ENCODE peak calls at places on chromosomes 11 and 22, in nine cellular contexts. One of them, this sample, is unnamed.

GRCh38 chr22:43174941-43175531 is 11.9 kb downstream of the TTLL12 start:
- DNase-seq in CD8-positive, alpha-beta memory T cell: no peak
- DNase-seq in right atrium auricular region: no peak
- DNase-seq in adrenal gland: no peak
- DNase-seq in mesendoderm: no peak
- DNase-seq in GM23248: no peak
- DNase-seq in heart right ventricle: no peak
- DNase-seq in Peyer's patch: no peak
- DNase-seq in body of pancreas: no peak
- DNase-seq in this sample: no peak

GRCh38 chr11:563812-564578 is 3.2 kb downstream of the RASSF7 start:
- DNase-seq in CD8-positive, alpha-beta memory T cell: no peak
- DNase-seq in right atrium auricular region: no peak
- DNase-seq in adrenal gland: no peak
- DNase-seq in mesendoderm: no peak
- DNase-seq in GM23248: no peak
- DNase-seq in heart right ventricle: no peak
- DNase-seq in Peyer's patch: no peak
- DNase-seq in body of pancreas: no peak
- DNase-seq in this sample: no peak

GRCh38 chr11:71425851-71426250 is 22.3 kb downstream of the DHCR7 start:
- DNase-seq in CD8-positive, alpha-beta memory T cell: no peak
- DNase-seq in right atrium auricular region: no peak
- DNase-seq in adrenal gland: no peak
- DNase-seq in mesendoderm: no peak
- DNase-seq in GM23248: peak; percentile 14
- DNase-seq in heart right ventricle: no peak
- DNase-seq in Peyer's patch: no peak
- DNase-seq in body of pancreas: no peak
- DNase-seq in this sample: no peak

GRCh38 chr22:44172370-44173108 is 8.2 kb upstream of the PARVG start:
- DNase-seq in CD8-positive, alpha-beta memory T cell: no peak
- DNase-seq in right atrium auricular region: peak; percentile 83
- DNase-seq in adrenal gland: peak; percentile 69
- DNase-seq in mesendoderm: no peak
- DNase-seq in GM23248: peak; percentile 71
- DNase-seq in heart right ventricle: peak; percentile 42
- DNase-seq in Peyer's patch: peak; percentile 81
- DNase-seq in body of pancreas: peak; percentile 34
- DNase-seq in this sample: no peak

GRCh38 chr22:44261861-44262595 is 50.7 kb downstream of the SHISAL1 start:
- DNase-seq in CD8-positive, alpha-beta memory T cell: no peak
- DNase-seq in right atrium auricular region: no peak
- DNase-seq in adrenal gland: peak; percentile 23
- DNase-seq in mesendoderm: no peak
- DNase-seq in GM23248: no peak
- DNase-seq in heart right ventricle: peak; percentile 33
- DNase-seq in Peyer's patch: peak; percentile 32
- DNase-seq in body of pancreas: no peak
- DNase-seq in this sample: no peak

GRCh38 chr22:49395617-49396016 is 432.1 kb downstream of the BRD1 start:
- DNase-seq in CD8-positive, alpha-beta memory T cell: no peak
- DNase-seq in right atrium auricular region: peak; percentile 34
- DNase-seq in adrenal gland: no peak
- DNase-seq in mesendoderm: no peak
- DNase-seq in GM23248: no peak
- DNase-seq in heart right ventricle: no peak
- DNase-seq in Peyer's patch: no peak
- DNase-seq in body of pancreas: no peak
- DNase-seq in this sample: no peak

GRCh38 chr22:47512617-47513016 is 750.2 kb downstream of the TBC1D22A start:
- DNase-seq in CD8-positive, alpha-beta memory T cell: no peak
- DNase-seq in right atrium auricular region: no peak
- DNase-seq in adrenal gland: no peak
- DNase-seq in mesendoderm: no peak
- DNase-seq in GM23248: no peak
- DNase-seq in heart right ventricle: no peak
- DNase-seq in Peyer's patch: no peak
- DNase-seq in body of pancreas: no peak
- DNase-seq in this sample: no peak

GRCh38 chr11:85602551-85603218 is 24.5 kb downstream of the DLG2 start:
- DNase-seq in CD8-positive, alpha-beta memory T cell: no peak
- DNase-seq in right atrium auricular region: no peak
- DNase-seq in adrenal gland: no peak
- DNase-seq in mesendoderm: no peak
- DNase-seq in GM23248: peak; percentile 7
- DNase-seq in heart right ventricle: no peak
- DNase-seq in Peyer's patch: no peak
- DNase-seq in body of pancreas: no peak
- DNase-seq in this sample: no peak

GRCh38 chr11:47905358-47906059 is 57.4 kb upstream of the NUP160 start:
- DNase-seq in CD8-positive, alpha-beta memory T cell: no peak
- DNase-seq in right atrium auricular region: no peak
- DNase-seq in adrenal gland: no peak
- DNase-seq in mesendoderm: no peak
- DNase-seq in GM23248: no peak
- DNase-seq in heart right ventricle: no peak
- DNase-seq in Peyer's patch: no peak
- DNase-seq in body of pancreas: no peak
- DNase-seq in this sample: no peak

GRCh38 chr11:119885861-119886567 is 157.0 kb upstream of the NECTIN1 start:
- DNase-seq in CD8-positive, alpha-beta memory T cell: no peak
- DNase-seq in right atrium auricular region: no peak
- DNase-seq in adrenal gland: no peak
- DNase-seq in mesendoderm: no peak
- DNase-seq in GM23248: no peak
- DNase-seq in heart right ventricle: no peak
- DNase-seq in Peyer's patch: peak; percentile 63
- DNase-seq in body of pancreas: no peak
- DNase-seq in this sample: no peak

GRCh38 chr22:35622132-35622913 is 5.2 kb upstream of the MB start:
- DNase-seq in CD8-positive, alpha-beta memory T cell: no peak
- DNase-seq in right atrium auricular region: no peak
- DNase-seq in adrenal gland: peak; percentile 43
- DNase-seq in mesendoderm: peak; percentile 58
- DNase-seq in GM23248: no peak
- DNase-seq in heart right ventricle: peak; percentile 74
- DNase-seq in Peyer's patch: peak; percentile 71
- DNase-seq in body of pancreas: peak; percentile 56
- DNase-seq in this sample: no peak

GRCh38 chr11:12163181-12163841 is 52.9 kb downstream of the MICAL2 start:
- DNase-seq in CD8-positive, alpha-beta memory T cell: no peak
- DNase-seq in right atrium auricular region: peak; percentile 70
- DNase-seq in adrenal gland: no peak
- DNase-seq in mesendoderm: peak; percentile 63
- DNase-seq in GM23248: peak; percentile 65
- DNase-seq in heart right ventricle: peak; percentile 58
- DNase-seq in Peyer's patch: peak; percentile 78
- DNase-seq in body of pancreas: no peak
- DNase-seq in this sample: peak; percentile 23

DNA sequence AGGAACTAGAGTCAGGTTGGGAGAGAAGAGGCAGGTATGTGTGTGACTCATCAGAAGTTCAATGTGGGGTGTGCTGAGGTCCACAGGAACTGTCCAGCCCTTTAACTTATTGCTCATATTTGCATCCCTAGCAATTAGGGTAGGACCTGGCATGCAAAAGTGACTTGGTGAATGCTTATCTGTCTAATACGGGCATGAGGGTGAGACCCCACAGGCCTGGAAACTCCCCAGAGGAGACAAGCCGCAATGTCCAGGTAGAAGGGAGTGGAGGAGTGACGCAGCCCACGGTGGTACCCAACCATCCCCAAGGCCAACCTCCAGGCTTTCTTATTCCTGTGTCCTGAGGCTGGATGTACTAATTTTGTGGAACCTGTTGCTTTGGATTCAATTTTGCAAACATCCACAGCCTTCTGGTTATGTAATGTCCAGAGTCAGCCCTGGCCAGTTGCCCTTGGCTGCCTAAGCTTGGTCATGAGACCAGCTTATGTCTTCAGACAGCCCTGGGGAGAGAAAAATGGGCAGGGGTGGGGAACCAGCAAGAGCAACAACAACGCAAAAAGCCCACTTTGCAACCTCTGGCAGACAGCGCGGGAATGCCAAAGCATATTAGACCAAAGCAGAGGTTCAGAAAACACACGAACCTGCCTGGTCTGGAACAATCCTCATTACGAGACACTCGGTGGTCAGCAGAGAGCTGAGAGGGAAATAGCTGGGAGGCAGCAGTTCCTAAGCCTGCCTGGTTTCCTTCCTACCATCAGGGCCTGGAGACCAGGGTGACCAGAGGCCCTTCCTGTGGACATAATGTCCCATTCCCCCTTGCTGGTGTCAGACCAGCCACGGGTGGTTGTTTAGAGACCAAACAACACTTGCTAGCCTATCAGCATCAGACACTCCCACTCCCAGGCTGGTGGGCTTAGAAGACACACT is 49.3 kb downstream of the TIMP3 start:
- DNase-seq in CD8-positive, alpha-beta memory T cell: no peak
- DNase-seq in right atrium auricular region: peak; percentile 92
- DNase-seq in adrenal gland: peak; percentile 88
- DNase-seq in mesendoderm: no peak
- DNase-seq in GM23248: peak; percentile 72
- DNase-seq in heart right ventricle: peak; percentile 80
- DNase-seq in Peyer's patch: peak; percentile 77
- DNase-seq in body of pancreas: peak; percentile 44
- DNase-seq in this sample: no peak
- H3K4me1 ChIP-seq in CD8-positive, alpha-beta memory T cell: no peaks in the 10 kb centered on the region
- H3K4me1 ChIP-seq in right atrium auricular region: peaks cover 100% of the 10 kb centered on the region
- H3K4me1 ChIP-seq in adrenal gland: peaks cover 83% of the 10 kb centered on the region
- H3K4me1 ChIP-seq in mesendoderm: no peaks in the 10 kb centered on the region
- H3K4me1 ChIP-seq in GM23248: peaks cover 29% of the 10 kb centered on the region
- H3K4me1 ChIP-seq in heart right ventricle: peaks cover 100% of the 10 kb centered on the region
- H3K4me1 ChIP-seq in Peyer's patch: no peaks in the 10 kb centered on the region
- H3K4me1 ChIP-seq in body of pancreas: no peaks in the 10 kb centered on the region
- H3K4me1 ChIP-seq in this sample: no peaks in the 10 kb centered on the region

DNA sequence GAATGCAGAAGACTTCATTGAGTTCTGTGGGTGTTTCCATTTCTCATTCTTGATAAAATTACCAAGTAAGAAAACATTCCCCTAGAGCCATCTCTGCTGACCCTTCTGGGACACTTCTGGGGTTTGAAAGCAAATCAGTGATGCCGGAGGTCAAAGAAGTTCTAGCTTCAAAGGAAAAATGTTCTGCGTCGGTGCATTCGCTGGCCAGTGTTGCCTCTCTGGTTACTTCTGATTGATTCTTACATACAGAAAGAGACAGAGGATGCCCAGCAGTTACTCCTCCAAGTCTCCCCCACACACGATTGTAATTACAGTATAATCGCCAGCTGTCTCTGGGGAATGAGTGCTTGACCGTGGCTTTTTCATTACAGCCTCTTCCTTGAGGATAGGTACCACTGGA is 150.9 kb downstream of the SNX19 start:
- DNase-seq in CD8-positive, alpha-beta memory T cell: no peak
- DNase-seq in right atrium auricular region: no peak
- DNase-seq in adrenal gland: no peak
- DNase-seq in mesendoderm: no peak
- DNase-seq in GM23248: no peak
- DNase-seq in heart right ventricle: no peak
- DNase-seq in Peyer's patch: no peak
- DNase-seq in body of pancreas: no peak
- DNase-seq in this sample: no peak
- H3K4me1 ChIP-seq in CD8-positive, alpha-beta memory T cell: no peaks in the 10 kb centered on the region
- H3K4me1 ChIP-seq in right atrium auricular region: peaks cover 6% of the 10 kb centered on the region
- H3K4me1 ChIP-seq in adrenal gland: no peaks in the 10 kb centered on the region
- H3K4me1 ChIP-seq in mesendoderm: peaks cover 14% of the 10 kb centered on the region
- H3K4me1 ChIP-seq in GM23248: peaks cover 27% of the 10 kb centered on the region
- H3K4me1 ChIP-seq in heart right ventricle: no peaks in the 10 kb centered on the region
- H3K4me1 ChIP-seq in Peyer's patch: no peaks in the 10 kb centered on the region
- H3K4me1 ChIP-seq in body of pancreas: peaks cover 10% of the 10 kb centered on the region
- H3K4me1 ChIP-seq in this sample: no peaks in the 10 kb centered on the region

GRCh38 chr22:22895776-22896445 is 8.3 kb downstream of the IGLL5 start:
- DNase-seq in CD8-positive, alpha-beta memory T cell: no peak
- DNase-seq in right atrium auricular region: no peak
- DNase-seq in adrenal gland: no peak
- DNase-seq in mesendoderm: no peak
- DNase-seq in GM23248: no peak
- DNase-seq in heart right ventricle: no peak
- DNase-seq in Peyer's patch: peak; percentile 39
- DNase-seq in body of pancreas: no peak
- DNase-seq in this sample: no peak
- H3K4me1 ChIP-seq in CD8-positive, alpha-beta memory T cell: no peaks in the 10 kb centered on the region
- H3K4me1 ChIP-seq in right atrium auricular region: no peaks in the 10 kb centered on the region
- H3K4me1 ChIP-seq in adrenal gland: no peaks in the 10 kb centered on the region
- H3K4me1 ChIP-seq in mesendoderm: no peaks in the 10 kb centered on the region
- H3K4me1 ChIP-seq in GM23248: no peaks in the 10 kb centered on the region
- H3K4me1 ChIP-seq in heart right ventricle: no peaks in the 10 kb centered on the region
- H3K4me1 ChIP-seq in Peyer's patch: no peaks in the 10 kb centered on the region
- H3K4me1 ChIP-seq in body of pancreas: no peaks in the 10 kb centered on the region
- H3K4me1 ChIP-seq in this sample: no peaks in the 10 kb centered on the region

GRCh38 chr11:95296165-95296564 is 65.2 kb upstream of the SESN3 start:
- DNase-seq in CD8-positive, alpha-beta memory T cell: no peak
- DNase-seq in right atrium auricular region: no peak
- DNase-seq in adrenal gland: peak; percentile 52
- DNase-seq in mesendoderm: no peak
- DNase-seq in GM23248: no peak
- DNase-seq in heart right ventricle: no peak
- DNase-seq in Peyer's patch: no peak
- DNase-seq in body of pancreas: peak; percentile 53
- DNase-seq in this sample: no peak

GRCh38 chr11:95301497-95301896 is 70.5 kb upstream of the SESN3 start:
- DNase-seq in CD8-positive, alpha-beta memory T cell: no peak
- DNase-seq in right atrium auricular region: no peak
- DNase-seq in adrenal gland: peak; percentile 49
- DNase-seq in mesendoderm: no peak
- DNase-seq in GM23248: peak; percentile 20
- DNase-seq in heart right ventricle: no peak
- DNase-seq in Peyer's patch: no peak
- DNase-seq in body of pancreas: peak; percentile 78
- DNase-seq in this sample: no peak

GRCh38 chr11:95296621-95297025 is 65.6 kb upstream of the SESN3 start:
- DNase-seq in CD8-positive, alpha-beta memory T cell: no peak
- DNase-seq in right atrium auricular region: no peak
- DNase-seq in adrenal gland: peak; percentile 54
- DNase-seq in mesendoderm: no peak
- DNase-seq in GM23248: peak; percentile 26
- DNase-seq in heart right ventricle: no peak
- DNase-seq in Peyer's patch: no peak
- DNase-seq in body of pancreas: no peak
- DNase-seq in this sample: no peak

GRCh38 chr11:95297680-95298452 is 66.9 kb upstream of the SESN3 start:
- DNase-seq in CD8-positive, alpha-beta memory T cell: no peak
- DNase-seq in right atrium auricular region: no peak
- DNase-seq in adrenal gland: no peak
- DNase-seq in mesendoderm: peak; percentile 30
- DNase-seq in GM23248: no peak
- DNase-seq in heart right ventricle: no peak
- DNase-seq in Peyer's patch: no peak
- DNase-seq in body of pancreas: no peak
- DNase-seq in this sample: no peak

DNA sequence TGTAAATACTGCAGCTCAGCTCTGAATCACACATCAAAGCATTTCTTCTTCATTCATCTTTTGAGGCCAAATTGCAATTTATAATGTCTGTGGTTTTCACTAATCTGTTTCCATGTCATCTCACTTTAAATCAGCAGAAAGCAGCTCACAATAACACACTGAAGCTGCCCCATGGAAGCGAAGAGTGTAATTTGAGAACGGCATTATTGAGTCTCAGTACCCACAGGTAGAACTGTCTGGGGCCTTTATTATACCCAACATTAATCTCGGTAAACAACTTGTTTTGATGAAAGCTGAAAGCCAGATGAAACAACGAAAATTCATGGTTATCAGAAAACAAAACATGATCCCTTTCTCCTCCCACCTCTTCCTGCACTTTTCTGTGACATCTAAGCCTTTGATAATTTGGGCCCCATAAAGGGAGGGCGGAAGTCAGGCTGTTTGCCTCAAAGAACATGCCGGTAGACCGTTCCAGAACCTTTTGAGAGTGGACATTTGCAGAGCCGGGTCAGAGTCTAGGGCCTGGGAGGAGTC is 68.1 kb upstream of the SESN3 start:
- DNase-seq in CD8-positive, alpha-beta memory T cell: no peak
- DNase-seq in right atrium auricular region: no peak
- DNase-seq in adrenal gland: no peak
- DNase-seq in mesendoderm: no peak
- DNase-seq in GM23248: peak; percentile 20
- DNase-seq in heart right ventricle: no peak
- DNase-seq in Peyer's patch: no peak
- DNase-seq in body of pancreas: no peak
- DNase-seq in this sample: no peak
- H3K4me1 ChIP-seq in CD8-positive, alpha-beta memory T cell: peaks cover 18% of the 10 kb centered on the region
- H3K4me1 ChIP-seq in right atrium auricular region: no peaks in the 10 kb centered on the region
- H3K4me1 ChIP-seq in adrenal gland: peaks cover 39% of the 10 kb centered on the region
- H3K4me1 ChIP-seq in mesendoderm: peaks cover 5% of the 10 kb centered on the region
- H3K4me1 ChIP-seq in GM23248: peaks cover 5% of the 10 kb centered on the region
- H3K4me1 ChIP-seq in heart right ventricle: no peaks in the 10 kb centered on the region
- H3K4me1 ChIP-seq in Peyer's patch: no peaks in the 10 kb centered on the region
- H3K4me1 ChIP-seq in body of pancreas: peaks cover 13% of the 10 kb centered on the region
- H3K4me1 ChIP-seq in this sample: no peaks in the 10 kb centered on the region